ENCODE peak calls at places on chromosomes 6 and 20, in six cellular contexts. I is cardiac muscle cell, Y is fibroblast of lung, Z is heart right ventricle, H is right lobe of liver, W is GM12878. U is an unnamed sample. For H3K36me3, the result is how much of the 10 kb centered on the place peaks cover.

GRCh38 chr6:20455175-20456075 is 53.7 kb downstream of the E2F3 start:
- DNase-seq in I (peak), Y (peak), Z (no peak), H (peak), W (no peak), U (peak)

GRCh38 chr20:15643713-15644112 is 929.5 kb downstream of the KIF16B start:
- DNase-seq in I (no peak), Y (no peak), Z (no peak), H (no peak), W (no peak), U (no peak)

GRCh38 chr20:63320041-63320511 is 27.1 kb downstream of the COL20A1 start:
- DNase-seq in I (no peak), Y (no peak), Z (no peak), H (no peak), W (no peak), U (no peak)

GRCh38 chr6:5540375-5540774 is 279.1 kb downstream of the FARS2 start:
- DNase-seq in I (no peak), Y (peak), Z (no peak), H (no peak), W (no peak), U (no peak)

GRCh38 chr20:35539756-35540212 is 2.1 kb upstream of the ERGIC3 start:
- DNase-seq in I (peak), Y (no peak), Z (no peak), H (no peak), W (peak), U (peak)

GRCh38 chr20:44011251-44011940 is 96.7 kb downstream of the TOX2 start:
- DNase-seq in I (no peak), Y (no peak), Z (no peak), H (no peak), W (no peak), U (no peak)

GRCh38 chr20:34082232-34082887 is 29.7 kb downstream of the EIF2S2 start:
- DNase-seq in I (no peak), Y (no peak), Z (no peak), H (no peak), W (no peak), U (no peak)

GRCh38 chr6:150857062-150857905 is 8.2 kb upstream of the MTHFD1L start:
- DNase-seq in I (peak), Y (peak), Z (no peak), H (no peak), W (no peak), U (no peak)

GRCh38 chr20:11248691-11249178 is 574.9 kb upstream of the JAG1 start:
- DNase-seq in I (no peak), Y (no peak), Z (no peak), H (no peak), W (no peak), U (no peak)

GRCh38 chr6:110944681-110945151 is 13.8 kb upstream of the GTF3C6 start:
- DNase-seq in I (peak), Y (peak), Z (no peak), H (no peak), W (peak), U (no peak)

GRCh38 chr6:54103485-54103884 is 7.8 kb upstream of the MLIP start:
- DNase-seq in I (no peak), Y (no peak), Z (no peak), H (no peak), W (no peak), U (no peak)

GRCh38 chr6:28446818-28447511 is 3.7 kb upstream of the ZSCAN23 start:
- DNase-seq in I (peak), Y (peak), Z (no peak), H (no peak), W (no peak), U (no peak)

GRCh38 chr20:1734269-1734858 is 76.8 kb upstream of the SIRPG start:
- DNase-seq in I (no peak), Y (peak), Z (no peak), H (no peak), W (no peak), U (no peak)

GRCh38 chr6:24551139-24551538 is 56.4 kb downstream of the ALDH5A1 start:
- DNase-seq in I (no peak), Y (no peak), Z (no peak), H (no peak), W (no peak), U (no peak)

GRCh38 chr6:5082487-5083306 is 2.4 kb upstream of the PPP1R3G start:
- DNase-seq in I (peak), Y (peak), Z (no peak), H (peak), W (no peak), U (no peak)

DNA sequence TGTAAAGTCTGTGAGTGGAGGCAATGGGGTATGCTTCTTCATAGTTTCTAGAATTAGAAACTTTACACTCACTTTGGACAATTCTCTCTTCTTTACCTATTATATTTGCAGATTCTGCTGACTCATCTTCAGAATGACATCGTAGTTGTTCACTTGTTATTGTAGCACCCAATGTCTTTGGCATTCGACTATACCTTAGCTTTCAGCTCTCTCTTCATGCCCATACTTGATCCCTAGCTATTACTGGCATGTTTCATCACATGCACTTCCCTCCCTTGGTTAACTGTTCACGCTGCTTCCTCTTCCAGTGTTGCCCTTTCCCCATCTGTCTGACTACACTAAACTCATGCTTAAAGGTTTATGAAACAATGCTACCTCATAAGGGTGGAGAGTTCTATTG is 298.1 kb upstream of the TCF21 start:
- DNase-seq in I (no peak), Y (no peak), Z (no peak), H (no peak), W (no peak), U (no peak)
- H3K27ac ChIP-seq in I (no peak), Y (no peak), Z (no peak), H (no peak), W (no peak), U (no peak)

GRCh38 chr6:133568970-133569889 is 319.7 kb upstream of the TCF21 start:
- DNase-seq in I (peak), Y (peak), Z (peak), H (no peak), W (no peak), U (no peak)
- TF ChIP-seq CTCF in I (peak), Y (peak), Z (peak), H (peak), W (peak), U (peak)

DNA sequence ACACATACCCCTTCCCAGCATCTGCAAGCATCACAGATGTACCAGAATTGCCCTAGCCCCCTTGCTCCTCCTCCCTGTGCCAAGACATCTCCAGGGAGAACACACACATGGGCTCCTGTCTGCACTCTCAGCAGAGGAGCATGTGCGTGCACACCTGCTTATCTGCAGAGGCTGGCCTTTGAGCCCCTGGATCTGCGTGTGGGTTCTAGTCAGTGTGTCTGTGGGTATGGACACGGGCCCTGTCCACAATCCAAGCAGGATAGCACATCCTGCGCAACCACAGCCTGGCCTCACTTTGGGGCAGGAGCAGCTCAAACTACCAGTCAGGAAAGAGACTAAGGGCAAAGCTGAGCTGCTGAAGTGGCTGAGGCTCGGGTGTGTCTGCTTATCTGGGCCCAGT is 41.0 kb downstream of the HM13 start:
- DNase-seq in I (no peak), Y (no peak), Z (no peak), H (no peak), W (no peak), U (no peak)
- H3K36me3 ChIP-seq in I (under half), Y (under half), Z (half or more), H (under half), W (under half), U (under half)

GRCh38 chr6:15464211-15464725 is 198.6 kb downstream of the DTNBP1 start:
- DNase-seq in I (no peak), Y (no peak), Z (no peak), H (no peak), W (no peak), U (peak)
- H3K27ac ChIP-seq in I (no peak), Y (no peak), Z (no peak), H (no peak), W (no peak), U (no peak)

GRCh38 chr6:106227612-106228507 is 97.7 kb downstream of the ATG5 start:
- DNase-seq in I (no peak), Y (no peak), Z (no peak), H (no peak), W (no peak), U (peak)

GRCh38 chr6:106226676-106227075 is 98.9 kb downstream of the ATG5 start:
- DNase-seq in I (no peak), Y (no peak), Z (no peak), H (no peak), W (no peak), U (no peak)

GRCh38 chr6:106225581-106225980 is 100.0 kb downstream of the ATG5 start:
- DNase-seq in I (no peak), Y (no peak), Z (no peak), H (no peak), W (no peak), U (no peak)

GRCh38 chr6:106220485-106220884 is 105.1 kb downstream of the ATG5 start:
- DNase-seq in I (no peak), Y (no peak), Z (no peak), H (no peak), W (peak), U (no peak)

GRCh38 chr6:106223300-106223930 is 102.1 kb downstream of the ATG5 start:
- DNase-seq in I (peak), Y (peak), Z (peak), H (no peak), W (peak), U (peak)
- TF ChIP-seq CTCF in I (peak), Y (peak), Z (peak), H (peak), W (peak), U (peak)

GRCh38 chr6:165811512-165811911 is 148.5 kb upstream of the PDE10A start:
- DNase-seq in I (no peak), Y (no peak), Z (no peak), H (no peak), W (no peak), U (no peak)

GRCh38 chr6:165817771-165818170 is 154.7 kb upstream of the PDE10A start:
- DNase-seq in I (no peak), Y (no peak), Z (no peak), H (no peak), W (no peak), U (no peak)

GRCh38 chr6:165817148-165817547 is 154.1 kb upstream of the PDE10A start:
- DNase-seq in I (no peak), Y (no peak), Z (no peak), H (no peak), W (no peak), U (no peak)

GRCh38 chr6:165818200-165818599 is 155.2 kb upstream of the PDE10A start:
- DNase-seq in I (no peak), Y (no peak), Z (no peak), H (no peak), W (no peak), U (no peak)

GRCh38 chr6:165814669-165815068 is 151.6 kb upstream of the PDE10A start:
- DNase-seq in I (no peak), Y (no peak), Z (peak), H (no peak), W (no peak), U (no peak)
- H3K36me3 ChIP-seq in I (under half), Y (under half), Z (under half), H (under half), W (under half), U (under half)

GRCh38 chr6:161108886-161109285 is 117.3 kb downstream of the MAP3K4 start:
- DNase-seq in I (no peak), Y (no peak), Z (no peak), H (no peak), W (no peak), U (no peak)

GRCh38 chr6:161103475-161103874 is 111.9 kb downstream of the MAP3K4 start:
- DNase-seq in I (no peak), Y (no peak), Z (no peak), H (no peak), W (no peak), U (no peak)

GRCh38 chr6:161104966-161105365 is 113.4 kb downstream of the MAP3K4 start:
- DNase-seq in I (no peak), Y (peak), Z (no peak), H (no peak), W (no peak), U (no peak)

GRCh38 chr6:161107779-161108380 is 116.3 kb downstream of the MAP3K4 start:
- DNase-seq in I (no peak), Y (no peak), Z (no peak), H (no peak), W (no peak), U (no peak)

GRCh38 chr6:161105408-161105807 is 113.8 kb downstream of the MAP3K4 start:
- DNase-seq in I (no peak), Y (no peak), Z (no peak), H (no peak), W (no peak), U (no peak)
- H3K27ac ChIP-seq in I (no peak), Y (no peak), Z (no peak), H (no peak), W (no peak), U (no peak)

DNA sequence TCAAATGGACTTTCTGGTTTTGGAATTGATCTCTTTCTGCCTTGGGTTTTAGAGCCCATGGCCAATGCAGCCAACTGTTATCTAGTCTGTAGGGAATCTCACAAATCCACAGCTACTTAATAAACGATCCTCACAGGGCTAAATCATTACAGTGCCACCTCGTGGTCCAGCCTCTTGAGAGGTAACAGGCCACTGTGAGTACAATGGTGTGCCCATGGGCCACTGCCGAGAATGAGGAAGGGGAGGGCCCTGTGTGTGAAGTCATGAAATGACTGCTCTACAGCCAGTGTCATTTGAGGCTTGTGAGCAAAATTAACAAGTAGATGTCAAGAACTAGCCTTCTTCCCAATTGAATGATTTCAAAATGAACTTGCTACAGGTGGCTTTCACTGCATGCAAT is 54.3 kb upstream of the GMPR start:
- DNase-seq in I (peak), Y (no peak), Z (no peak), H (peak), W (peak), U (peak)
- TF ChIP-seq CTCF in I (peak), Y (no peak), Z (no peak), H (peak), W (peak), U (no peak)

GRCh38 chr6:157625111-157625510 is 197.9 kb upstream of the SNX9 start:
- DNase-seq in I (no peak), Y (no peak), Z (no peak), H (no peak), W (no peak), U (no peak)

GRCh38 chr6:157625764-157626163 is 197.3 kb upstream of the SNX9 start:
- DNase-seq in I (peak), Y (no peak), Z (no peak), H (no peak), W (no peak), U (no peak)

GRCh38 chr6:157629220-157629619 is 193.8 kb upstream of the SNX9 start:
- DNase-seq in I (peak), Y (peak), Z (no peak), H (no peak), W (no peak), U (no peak)

GRCh38 chr6:157628463-157628862 is 194.6 kb upstream of the SNX9 start:
- DNase-seq in I (no peak), Y (no peak), Z (no peak), H (no peak), W (no peak), U (no peak)

GRCh38 chr6:157627195-157627966 is 195.7 kb upstream of the SNX9 start:
- DNase-seq in I (no peak), Y (no peak), Z (no peak), H (no peak), W (no peak), U (no peak)
- H3K36me3 ChIP-seq in I (under half), Y (under half), Z (under half), H (under half), W (under half), U (under half)

U was measured in colonic mucosa.